ENCODE peak calls at places on chromosome 19, in six cellular contexts. J is H54, M is ovary, G is transverse colon, Q is breast epithelium, R is tibial nerve. Z is an unnamed sample.

GRCh38 chr19:45402469-45403070 is 2.3 kb downstream of the PPP1R13L start:
- DNase-seq in J (no peak), M (no peak), G (peak; percentile 67), Q (peak; percentile 72), R (no peak), Z (no peak)

GRCh38 chr19:13002389-13002898 is 7.2 kb downstream of the NFIX start:
- DNase-seq in J (no peak), M (no peak), G (no peak), Q (peak; percentile 75), R (no peak), Z (no peak)

GRCh38 chr19:18832331-18833140 is 777 bp downstream of the UPF1 start:
- DNase-seq in J (no peak), M (peak; percentile 33), G (peak; percentile 42), Q (no peak), R (no peak), Z (no peak)

GRCh38 chr19:15288146-15288963 is 44.0 kb downstream of the BRD4 start:
- DNase-seq in J (no peak), M (no peak), G (no peak), Q (no peak), R (peak; percentile 35), Z (no peak)

GRCh38 chr19:51809787-51810186 is 14.8 kb downstream of the FPR3 start:
- DNase-seq in J (no peak), M (no peak), G (no peak), Q (no peak), R (no peak), Z (no peak)

GRCh38 chr19:11025445-11025844 is 63.8 kb upstream of the LDLR start:
- DNase-seq in J (no peak), M (no peak), G (no peak), Q (no peak), R (no peak), Z (no peak)

GRCh38 chr19:54011507-54012211 is 20.2 kb downstream of the CACNG6 start:
- DNase-seq in J (no peak), M (no peak), G (no peak), Q (no peak), R (no peak), Z (no peak)

GRCh38 chr19:17234911-17235617 is 9.0 kb downstream of the OCEL1 start:
- DNase-seq in J (peak; percentile 65), M (peak; percentile 78), G (peak; percentile 79), Q (peak; percentile 45), R (no peak), Z (no peak)

GRCh38 chr19:13262450-13262849 is 112.2 kb downstream of the IER2 start:
- DNase-seq in J (peak; percentile 43), M (no peak), G (no peak), Q (no peak), R (no peak), Z (no peak)

GRCh38 chr19:5625641-5626040 is 2.8 kb downstream of the SAFB start:
- DNase-seq in J (no peak), M (no peak), G (no peak), Q (no peak), R (no peak), Z (no peak)

GRCh38 chr19:48255376-48256303 is at the start of gene CARD8:
- DNase-seq in J (peak; percentile 41), M (peak; percentile 79), G (peak; percentile 87), Q (peak; percentile 65), R (peak; percentile 35), Z (peak; percentile 84)

GRCh38 chr19:36182612-36183454 is 30.6 kb upstream of the COX7A1 start:
- DNase-seq in J (no peak), M (no peak), G (no peak), Q (no peak), R (no peak), Z (peak; percentile 45)

GRCh38 chr19:15634105-15634504 is 6.6 kb upstream of the CYP4F3 start:
- DNase-seq in J (no peak), M (no peak), G (no peak), Q (no peak), R (no peak), Z (no peak)

GRCh38 chr19:19632661-19633060 is 4.6 kb upstream of the LPAR2 start:
- DNase-seq in J (no peak), M (no peak), G (no peak), Q (no peak), R (no peak), Z (no peak)

GRCh38 chr19:49056101-49056901 is 1.2 kb downstream of the CGB7 start:
- DNase-seq in J (no peak), M (peak; percentile 44), G (peak; percentile 65), Q (peak; percentile 33), R (peak; percentile 25), Z (peak; percentile 34)

GRCh38 chr19:11198769-11199469 is 1.6 kb upstream of the KANK2 start:
- DNase-seq in J (no peak), M (no peak), G (no peak), Q (no peak), R (no peak), Z (no peak)

GRCh38 chr19:11814707-11815050 is 606 bp downstream of the ZNF440 start:
- DNase-seq in J (no peak), M (no peak), G (peak; percentile 24), Q (no peak), R (no peak), Z (no peak)

GRCh38 chr19:28980236-28980868 is 232.6 kb downstream of the UQCRFS1 start:
- DNase-seq in J (peak; percentile 25), M (no peak), G (no peak), Q (no peak), R (no peak), Z (no peak)

GRCh38 chr19:16371540-16371986 is 46.9 kb downstream of the KLF2 start:
- DNase-seq in J (no peak), M (peak; percentile 41), G (peak; percentile 90), Q (no peak), R (no peak), Z (no peak)

GRCh38 chr19:35501684-35502083 is 11.4 kb upstream of the KRTDAP start:
- DNase-seq in J (no peak), M (peak; percentile 56), G (peak; percentile 21), Q (no peak), R (no peak), Z (no peak)

GRCh38 chr19:11422163-11423068 is 3.3 kb upstream of the RGL3 start:
- DNase-seq in J (no peak), M (peak; percentile 66), G (peak; percentile 87), Q (peak; percentile 88), R (peak; percentile 41), Z (no peak)

GRCh38 chr19:1441677-1442438 is 3.7 kb downstream of the RPS15 start:
- DNase-seq in J (no peak), M (no peak), G (no peak), Q (no peak), R (no peak), Z (no peak)
- TF ChIP-seq POLR2A in J (no peak), M (no peak), G (no peak), Q (no peak), R (no peak), Z (no peak)

GRCh38 chr19:41264581-41265375 is 606 bp downstream of the HNRNPUL1 start:
- DNase-seq in J (peak; percentile 38), M (peak; percentile 65), G (peak; percentile 65), Q (peak; percentile 54), R (no peak), Z (no peak)

GRCh38 chr19:41269055-41269454 is 4.9 kb downstream of the HNRNPUL1 start:
- DNase-seq in J (no peak), M (no peak), G (no peak), Q (no peak), R (no peak), Z (no peak)

GRCh38 chr19:41263042-41263849 is 926 bp upstream of the HNRNPUL1 start:
- DNase-seq in J (no peak), M (peak; percentile 72), G (peak; percentile 83), Q (peak; percentile 71), R (peak; percentile 53), Z (no peak)

GRCh38 chr19:41263850-41264580 is at the start of gene HNRNPUL1:
- DNase-seq in J (peak; percentile 98), M (peak; percentile 99), G (peak; percentile 99), Q (peak; percentile 100), R (peak; percentile 97), Z (peak; percentile 100)

GRCh38 chr19:41265376-41266153 is 1.4 kb downstream of the HNRNPUL1 start:
- DNase-seq in J (no peak), M (peak; percentile 30), G (peak; percentile 24), Q (no peak), R (no peak), Z (no peak)
- TF ChIP-seq POLR2A in J (no peak), M (no peak), G (peak; percentile 16), Q (no peak), R (no peak), Z (no peak)

DNA sequence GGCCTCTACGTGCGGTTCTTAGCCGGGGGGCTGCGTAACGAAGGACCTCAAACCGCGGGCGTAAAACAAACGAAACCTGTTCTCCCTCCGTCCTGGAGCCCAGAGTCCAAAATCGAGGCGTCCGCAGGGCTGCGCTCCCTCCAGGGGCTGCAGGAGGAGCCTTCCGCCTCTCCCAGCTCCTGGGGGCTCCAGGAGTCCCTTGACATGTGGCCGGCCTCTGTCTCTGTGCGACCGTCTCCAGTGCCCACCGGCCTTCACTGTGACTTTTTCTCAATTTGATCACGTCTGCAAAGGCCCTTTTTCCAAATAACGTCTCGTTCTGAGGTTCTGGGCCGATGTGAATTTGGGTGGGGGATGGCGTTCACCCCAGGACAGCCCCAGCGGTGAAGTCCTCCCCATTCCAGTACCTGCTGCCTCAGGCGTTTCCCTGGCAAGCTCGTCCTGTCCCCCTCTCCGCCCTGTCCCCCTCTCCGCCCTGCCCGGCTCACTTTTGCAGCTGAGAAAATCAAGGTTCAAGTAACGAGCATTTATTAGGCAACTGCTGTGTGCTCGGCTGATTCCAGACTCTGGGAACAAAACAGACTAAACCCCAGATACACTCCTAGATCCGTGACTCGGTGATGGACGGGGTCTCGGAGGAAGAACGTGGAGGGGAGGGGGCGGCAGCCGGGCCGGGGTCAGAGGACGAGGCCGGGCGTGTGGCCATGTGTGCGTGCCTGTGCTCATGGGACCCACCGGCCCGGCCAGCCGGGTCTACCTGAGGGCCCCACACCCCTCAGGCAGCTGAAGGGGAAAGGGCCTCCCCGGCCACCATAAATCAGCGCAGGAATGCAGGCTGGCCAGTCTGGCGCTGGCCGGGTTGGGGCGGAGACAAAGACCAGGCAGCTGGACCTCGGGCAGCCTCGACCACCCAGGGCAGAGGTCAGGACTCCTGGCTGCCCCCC is 28.1 kb upstream of the WDR18 start:
- DNase-seq in J (no peak), M (no peak), G (peak; percentile 41), Q (no peak), R (no peak), Z (no peak)
- TF ChIP-seq POLR2A in J (no peak), M (no peak), G (no peak), Q (no peak), R (no peak), Z (no peak)

GRCh38 chr19:38309615-38310278 is 5.7 kb downstream of the C19orf33 start:
- DNase-seq in J (no peak), M (no peak), G (no peak), Q (no peak), R (no peak), Z (no peak)

GRCh38 chr19:38307076-38307475 is 3.0 kb downstream of the C19orf33 start:
- DNase-seq in J (no peak), M (no peak), G (no peak), Q (no peak), R (no peak), Z (no peak)

GRCh38 chr19:38307597-38307996 is 3.5 kb downstream of the C19orf33 start:
- DNase-seq in J (no peak), M (no peak), G (no peak), Q (no peak), R (no peak), Z (no peak)

GRCh38 chr19:38308926-38309614 is 5.0 kb downstream of the C19orf33 start:
- DNase-seq in J (no peak), M (no peak), G (no peak), Q (no peak), R (no peak), Z (no peak)

GRCh38 chr19:38308006-38308766 is 4.1 kb downstream of the C19orf33 start:
- DNase-seq in J (no peak), M (no peak), G (no peak), Q (no peak), R (no peak), Z (no peak)
- TF ChIP-seq POLR2A in J (no peak), M (no peak), G (no peak), Q (no peak), R (no peak), Z (no peak)

Z was measured in HCT116.